ENCODE peak calls at places on chromosomes 16 and 17, in eight cellular contexts. B is left lung; I is glomerular endothelial cell; R is T-helper 9 cell; W is HCT116; D is IMR-90; L is sigmoid colon; J is stimulated activated CD8-positive, alpha-beta memory T cell treated with anti-CD3 and anti-CD28 coated beads, Interleukin-7, amount 100 ng/mL, for 4 hours. E is an unnamed sample.

GRCh38 chr17:63150994-63151464 is 185.0 kb downstream of the TANC2 start:
- DNase-seq in J (no peak), B (no peak), L (no peak), W (no peak), D (peak), I (no peak), R (no peak), E (no peak)

GRCh38 chr16:69917739-69918138 is 33.4 kb upstream of the CLEC18A start:
- DNase-seq in L (peak), W (no peak), J (no peak), B (peak), I (peak), R (no peak), D (peak), E (no peak)

GRCh38 chr16:57985204-57986121 is 14.5 kb upstream of the CNGB1 start:
- DNase-seq in W (no peak), B (peak), R (no peak), I (no peak), D (no peak), L (peak), J (no peak), E (no peak)

GRCh38 chr17:82356028-82356427 is 3.0 kb upstream of the TEX19 start:
- DNase-seq in J (no peak), W (no peak), L (no peak), D (no peak), I (no peak), B (no peak), R (no peak), E (no peak)

GRCh38 chr17:50443492-50444051 is 17.6 kb downstream of the ACSF2 start:
- DNase-seq in B (no peak), R (no peak), I (no peak), J (no peak), D (peak), W (no peak), L (no peak), E (no peak)

GRCh38 chr17:64063766-64064224 is 43.4 kb upstream of the ICAM2 start:
- DNase-seq in I (no peak), L (peak), D (peak), R (peak), B (peak), W (no peak), J (peak), E (no peak)

GRCh38 chr17:76493505-76494167 is 7.6 kb downstream of the RHBDF2 start:
- DNase-seq in B (no peak), I (no peak), D (no peak), R (peak), W (no peak), J (peak), L (no peak), E (no peak)

GRCh38 chr17:82932146-82933005 is 92.6 kb upstream of the ZNF750 start:
- DNase-seq in B (no peak), D (peak), I (peak), L (peak), W (no peak), J (no peak), R (no peak), E (peak)

GRCh38 chr17:35041390-35041789 is 22.1 kb downstream of the RFFL start:
- DNase-seq in R (no peak), J (no peak), D (no peak), B (no peak), W (no peak), L (no peak), I (no peak), E (no peak)

GRCh38 chr16:48536600-48537200 is 73.3 kb downstream of the N4BP1 start:
- DNase-seq in L (peak), D (no peak), I (no peak), B (peak), J (no peak), W (no peak), R (no peak), E (peak)

GRCh38 chr16:70553645-70554044 is 30.0 kb downstream of the SF3B3 start:
- DNase-seq in B (no peak), L (no peak), W (no peak), D (peak), R (no peak), I (no peak), J (no peak), E (no peak)

GRCh38 chr16:65889533-65889966 is 476.9 kb upstream of the CDH5 start:
- DNase-seq in R (no peak), B (no peak), D (peak), L (no peak), W (no peak), J (no peak), I (no peak), E (no peak)

GRCh38 chr16:64313726-64314125 is 808.1 kb downstream of the CDH11 start:
- DNase-seq in J (no peak), W (no peak), B (no peak), D (no peak), I (no peak), R (no peak), L (no peak), E (no peak)

GRCh38 chr16:22728167-22728836 is 85.7 kb upstream of the HS3ST2 start:
- DNase-seq in R (no peak), I (no peak), J (no peak), B (no peak), L (no peak), D (no peak), W (no peak), E (no peak)

GRCh38 chr16:68116256-68116853 is 31.2 kb downstream of the NFATC3 start:
- DNase-seq in D (peak), J (no peak), L (no peak), B (no peak), W (no peak), R (no peak), I (no peak), E (no peak)